ENCODE peak calls at places on chromosomes 12 and 14, in eight cellular contexts. N, T, A, P, S, M, D and X are unnamed samples.
A peak's percentile ranks its signal among the peaks of the same experiment; 100 is the strongest.

GRCh38 chr14:100532154-100532915 is 54.9 kb downstream of the BEGAIN start:
- DNase-seq in N (no peak), T (peak; percentile 81), A (peak; percentile 17), P (no peak), S (peak; percentile 13), M (no peak), D (no peak), X (peak; percentile 27)

GRCh38 chr12:15289192-15289591 is 33.1 kb upstream of the PTPRO start:
- DNase-seq in N (no peak), T (peak; percentile 33), A (no peak), P (no peak), S (no peak), M (no peak), D (no peak), X (no peak)

GRCh38 chr12:32891956-32892355 is 4.6 kb downstream of the PKP2 start:
- DNase-seq in N (no peak), T (peak; percentile 33), A (no peak), P (no peak), S (no peak), M (no peak), D (peak; percentile 60), X (no peak)

GRCh38 chr12:65121049-65121955 is at the start of gene WIF1:
- DNase-seq in N (peak; percentile 4), T (no peak), A (no peak), P (no peak), S (no peak), M (no peak), D (no peak), X (peak; percentile 3)

GRCh38 chr14:70601162-70601561 is 707 bp upstream of the MED6 start:
- DNase-seq in N (peak; percentile 40), T (peak; percentile 60), A (peak; percentile 47), P (peak; percentile 10), S (peak; percentile 13), M (no peak), D (peak; percentile 76), X (peak; percentile 17)

GRCh38 chr12:122102331-122102730 is 23.8 kb downstream of the MLXIP start:
- DNase-seq in N (peak; percentile 35), T (no peak), A (peak; percentile 55), P (no peak), S (peak; percentile 56), M (no peak), D (peak; percentile 59), X (no peak)

GRCh38 chr12:104505095-104505819 is 48.5 kb downstream of the CHST11 start:
- DNase-seq in N (no peak), T (no peak), A (no peak), P (no peak), S (no peak), M (peak; percentile 64), D (no peak), X (no peak)

GRCh38 chr12:121857322-121858246 is 1.1 kb downstream of the HPD start:
- DNase-seq in N (no peak), T (peak; percentile 10), A (no peak), P (no peak), S (no peak), M (no peak), D (peak; percentile 36), X (no peak)

GRCh38 chr12:62166525-62166924 is 93.7 kb upstream of the USP15 start:
- DNase-seq in N (peak; percentile 66), T (no peak), A (peak; percentile 82), P (no peak), S (no peak), M (no peak), D (no peak), X (peak; percentile 20)

GRCh38 chr12:87119713-87120112 is 863.5 kb upstream of the MGAT4C start:
- DNase-seq in N (no peak), T (no peak), A (peak; percentile 5), P (no peak), S (no peak), M (no peak), D (no peak), X (no peak)

GRCh38 chr12:60926256-60926655 is 1330.4 kb downstream of the SLC16A7 start:
- DNase-seq in N (no peak), T (no peak), A (no peak), P (no peak), S (no peak), M (no peak), D (no peak), X (no peak)

GRCh38 chr12:114858388-114859146 is 174.6 kb upstream of the TBX3 start:
- DNase-seq in N (no peak), T (no peak), A (no peak), P (no peak), S (no peak), M (no peak), D (no peak), X (no peak)

GRCh38 chr12:69052613-69053408 is 119.8 kb upstream of the CPM start:
- DNase-seq in N (peak; percentile 94), T (peak; percentile 91), A (peak; percentile 74), P (peak; percentile 76), S (peak; percentile 83), M (peak; percentile 32), D (peak; percentile 94), X (peak; percentile 89)

GRCh38 chr14:105479438-105480164 is 5.0 kb downstream of the CRIP2 start:
- DNase-seq in N (no peak), T (no peak), A (no peak), P (no peak), S (no peak), M (no peak), D (no peak), X (no peak)

GRCh38 chr14:69704319-69704718 is 62.6 kb upstream of the SRSF5 start:
- DNase-seq in N (no peak), T (no peak), A (no peak), P (no peak), S (no peak), M (no peak), D (no peak), X (no peak)

GRCh38 chr14:50311337-50311973 is 574 bp downstream of the L2HGDH start:
- DNase-seq in N (no peak), T (no peak), A (peak; percentile 10), P (no peak), S (no peak), M (no peak), D (no peak), X (no peak)

GRCh38 chr14:29536886-29537511 is 390.6 kb downstream of the PRKD1 start:
- DNase-seq in N (peak; percentile 49), T (peak; percentile 8), A (peak; percentile 40), P (peak; percentile 8), S (peak; percentile 35), M (no peak), D (peak; percentile 58), X (peak; percentile 54)

GRCh38 chr12:92324849-92325500 is 179.3 kb upstream of the BTG1 start:
- DNase-seq in N (no peak), T (no peak), A (no peak), P (no peak), S (no peak), M (no peak), D (no peak), X (no peak)

GRCh38 chr12:104358353-104359003 is 54.9 kb downstream of the EID3 start:
- DNase-seq in N (peak; percentile 58), T (no peak), A (peak; percentile 75), P (no peak), S (peak; percentile 61), M (peak; percentile 44), D (peak; percentile 68), X (peak; percentile 37)

GRCh38 chr12:752673-753400 is 458 bp downstream of the WNK1 start:
- DNase-seq in N (peak; percentile 36), T (no peak), A (peak; percentile 45), P (no peak), S (peak; percentile 21), M (no peak), D (peak; percentile 40), X (peak; percentile 83)
- TF ChIP-seq CTCF in N (no peak), T (no peak), A (no peak), P (no peak), S (peak; percentile 18), M (no peak), D (peak; percentile 1), X (no peak)

DNA sequence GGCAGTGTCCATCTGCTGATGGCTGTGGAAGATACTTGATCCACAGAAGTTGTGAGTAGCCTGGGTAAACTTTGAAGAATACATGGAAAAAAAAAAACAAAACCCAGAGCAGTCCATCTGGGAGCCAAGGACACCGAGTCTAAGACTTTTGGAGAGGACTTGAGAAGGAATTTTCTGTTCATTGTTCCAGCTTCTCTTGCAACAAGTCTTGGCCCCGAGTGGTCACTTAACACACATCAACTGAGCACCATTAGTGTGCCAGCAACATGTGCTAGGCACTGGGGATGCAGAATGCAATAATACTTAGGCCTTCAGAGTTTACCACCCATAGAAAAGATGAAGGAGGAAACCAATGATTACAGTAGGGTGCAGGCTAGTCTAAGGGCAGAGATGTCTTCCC is 266.7 kb downstream of the EMP1 start:
- DNase-seq in N (no peak), T (no peak), A (no peak), P (no peak), S (no peak), M (no peak), D (no peak), X (no peak)
- H3K4me3 ChIP-seq in N (no peak overlapping the region), T (no peak overlapping the region), A (no peak overlapping the region), P (no peak overlapping the region), S (no peak overlapping the region), M (no peak overlapping the region), D (no peak overlapping the region), X (no peak overlapping the region)

DNA sequence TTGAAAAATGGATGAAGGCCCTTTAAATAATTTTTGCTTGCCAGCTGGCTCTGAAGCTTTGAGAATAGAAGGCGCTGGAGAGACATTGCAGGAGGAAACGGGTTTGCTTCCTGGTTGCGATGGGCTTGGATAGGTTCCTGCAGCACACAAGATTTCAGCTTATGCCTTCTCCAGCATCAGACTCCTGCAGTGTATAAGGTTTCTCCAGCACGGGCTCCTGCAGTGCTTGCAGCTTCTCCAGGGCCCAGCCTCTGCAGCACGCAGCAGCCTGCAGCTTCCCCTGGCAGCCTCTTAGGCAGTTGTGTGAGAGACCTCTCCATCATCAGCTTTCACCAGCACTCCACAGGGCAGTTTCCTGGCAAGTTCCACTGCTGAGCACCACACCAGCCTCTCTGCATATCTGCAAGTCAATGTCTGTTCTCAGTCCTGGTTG is 78.7 kb upstream of the ZDHHC17 start:
- DNase-seq in N (no peak), T (no peak), A (peak; percentile 22), P (no peak), S (peak; percentile 55), M (no peak), D (no peak), X (peak; percentile 37)
- TF ChIP-seq CTCF in N (no peak), T (no peak), A (no peak), P (no peak), S (no peak), M (no peak), D (no peak), X (no peak)

GRCh38 chr14:93075891-93076290 is 39.8 kb downstream of the ITPK1 start:
- DNase-seq in N (no peak), T (no peak), A (no peak), P (no peak), S (no peak), M (no peak), D (no peak), X (no peak)

GRCh38 chr14:93073366-93073722 is 42.4 kb downstream of the ITPK1 start:
- DNase-seq in N (no peak), T (no peak), A (no peak), P (no peak), S (no peak), M (no peak), D (no peak), X (no peak)

GRCh38 chr14:93072659-93073365 is 42.9 kb downstream of the ITPK1 start:
- DNase-seq in N (no peak), T (no peak), A (no peak), P (no peak), S (no peak), M (peak; percentile 48), D (no peak), X (no peak)

GRCh38 chr14:93076755-93077154 is 39.0 kb downstream of the ITPK1 start:
- DNase-seq in N (no peak), T (no peak), A (no peak), P (no peak), S (no peak), M (no peak), D (no peak), X (no peak)

GRCh38 chr14:93073833-93074769 is 41.6 kb downstream of the ITPK1 start:
- DNase-seq in N (peak; percentile 50), T (peak; percentile 10), A (peak; percentile 77), P (no peak), S (peak; percentile 40), M (no peak), D (peak; percentile 69), X (peak; percentile 34)
- H3K4me3 ChIP-seq in N (no peak overlapping the region), T (no peak overlapping the region), A (no peak overlapping the region), P (no peak overlapping the region), S (no peak overlapping the region), M (peak overlapping the region; percentile 17), D (no peak overlapping the region), X (no peak overlapping the region)